ENCODE peak calls at places on chromosomes 2 and 18, in five cellular contexts. O, D, T, P and B are unnamed samples.

GRCh38 chr2:156156580-156156979 is 175.9 kb downstream of the NR4A2 start:
- DNase-seq in P (no peak), O (no peak), T (no peak), D (no peak), B (no peak)

GRCh38 chr2:185738679-185739472 is at the start of gene FSIP2:
- DNase-seq in O (peak; percentile 84), T (peak; percentile 87), D (no peak), P (peak; percentile 69), B (peak; percentile 84)

GRCh38 chr2:201116115-201116958 is at the start of gene CFLAR:
- DNase-seq in D (peak; percentile 80), P (peak; percentile 89), O (peak; percentile 94), T (peak; percentile 76), B (peak; percentile 83)

GRCh38 chr2:17303496-17303895 is 214.7 kb downstream of the RAD51AP2 start:
- DNase-seq in T (no peak), O (no peak), D (no peak), P (no peak), B (peak; percentile 39)

GRCh38 chr2:195543902-195544894 is 112.8 kb upstream of the SLC39A10 start:
- DNase-seq in P (no peak), T (no peak), O (no peak), D (no peak), B (peak; percentile 44)

GRCh38 chr2:28408764-28409599 is 16.3 kb downstream of the FOSL2 start:
- DNase-seq in D (peak; percentile 74), O (no peak), T (no peak), P (no peak), B (no peak)

GRCh38 chr2:65678779-65679394 is 246.5 kb upstream of the SPRED2 start:
- DNase-seq in D (no peak), P (no peak), O (no peak), T (no peak), B (peak; percentile 28)

GRCh38 chr18:41974661-41975286 is 19.7 kb downstream of the PIK3C3 start:
- DNase-seq in P (no peak), T (no peak), D (no peak), O (no peak), B (no peak)

GRCh38 chr2:196315388-196316049 is 144.1 kb upstream of the STK17B start:
- DNase-seq in T (no peak), D (no peak), P (no peak), O (no peak), B (peak; percentile 59)

GRCh38 chr2:172248381-172249173 is 145.9 kb upstream of the DLX2 start:
- DNase-seq in O (no peak), D (no peak), P (no peak), T (no peak), B (no peak)

GRCh38 chr2:166376873-166377272 is 1.1 kb upstream of the SCN9A start:
- DNase-seq in T (no peak), D (no peak), P (no peak), O (no peak), B (no peak)
- H3K4me3 ChIP-seq in T (no peak overlapping the region), D (no peak overlapping the region), P (no peak overlapping the region), O (no peak overlapping the region), B (no peak overlapping the region)

GRCh38 chr2:42051168-42052125 is 3.6 kb downstream of the PKDCC start:
- DNase-seq in T (no peak), D (no peak), P (no peak), O (no peak), B (no peak)

GRCh38 chr2:42048318-42049251 is 764 bp downstream of the PKDCC start:
- DNase-seq in P (no peak), D (no peak), T (no peak), O (no peak), B (peak; percentile 43)

GRCh38 chr2:42047488-42048317 is at the start of gene PKDCC:
- DNase-seq in T (peak; percentile 80), P (peak; percentile 90), O (peak; percentile 63), D (peak; percentile 17), B (peak; percentile 90)

GRCh38 chr2:42050350-42051167 is 2.7 kb downstream of the PKDCC start:
- DNase-seq in D (no peak), T (no peak), O (no peak), P (no peak), B (no peak)

DNA sequence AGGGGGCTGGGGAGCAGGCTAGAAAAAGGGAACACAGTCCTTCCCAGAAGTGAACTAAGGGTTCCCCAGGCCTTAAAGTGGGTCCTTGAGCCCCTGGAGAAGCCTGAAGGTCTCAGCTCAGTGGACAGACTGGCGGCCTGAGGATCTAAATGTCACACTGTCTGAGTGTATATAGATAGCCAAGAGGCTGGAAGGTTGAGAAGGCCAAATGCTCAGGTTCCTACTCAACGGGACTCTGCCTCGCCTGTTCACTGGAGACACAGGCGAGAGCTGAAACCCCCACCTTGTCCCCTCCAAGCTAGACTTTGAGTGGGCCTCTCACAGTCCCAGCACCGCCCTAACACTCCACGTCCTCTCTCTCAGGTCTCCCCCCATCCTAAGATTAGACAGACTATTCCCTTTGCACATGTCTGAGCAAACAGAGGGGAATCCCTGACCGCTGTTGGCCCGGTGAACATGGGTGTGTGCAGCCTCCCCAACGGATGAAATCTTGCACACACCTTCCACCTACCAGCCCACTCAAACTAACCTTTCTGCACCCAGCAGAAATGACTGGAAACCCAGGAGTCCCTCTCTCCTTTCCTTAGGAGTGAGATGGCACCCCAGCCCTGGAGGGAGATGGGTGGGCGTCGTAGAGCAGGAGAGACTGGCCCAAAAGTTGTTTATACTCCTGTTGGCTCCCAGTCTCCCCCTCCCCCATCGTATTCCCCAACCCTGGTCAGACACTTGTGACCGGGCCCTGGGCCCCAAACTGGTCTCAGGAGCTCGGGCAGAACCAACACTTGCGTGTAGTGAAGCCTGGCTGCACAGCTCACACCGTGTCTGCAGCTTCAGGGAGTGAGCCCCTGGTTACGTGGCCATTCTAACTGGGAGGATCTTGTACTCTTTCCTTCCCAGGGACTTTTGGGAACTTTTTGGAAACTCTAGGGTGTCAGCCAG is 1.9 kb downstream of the PKDCC start:
- DNase-seq in T (no peak), O (no peak), P (no peak), D (no peak), B (no peak)
- H3K4me3 ChIP-seq in T (peak overlapping the region; percentile 80), O (no peak overlapping the region), P (peak overlapping the region; percentile 97), D (no peak overlapping the region), B (peak overlapping the region; percentile 99)

GRCh38 chr2:5691659-5692529 is at the start of gene SOX11:
- DNase-seq in D (no peak), T (peak; percentile 62), P (no peak), O (no peak), B (peak; percentile 99)
- H3K4me3 ChIP-seq in D (no peak within 1 kb of the TSS), T (peak within 1 kb of the TSS; percentile 24), P (peak within 1 kb of the TSS; percentile 57), O (no peak within 1 kb of the TSS), B (no peak within 1 kb of the TSS)

GRCh38 chr2:136051725-136052048 is 66.3 kb upstream of the DARS1 start:
- DNase-seq in D (no peak), O (peak; percentile 42), P (no peak), T (no peak), B (no peak)
- H3K4me3 ChIP-seq in D (no peak overlapping the region), O (no peak overlapping the region), P (no peak overlapping the region), T (no peak overlapping the region), B (no peak overlapping the region)

GRCh38 chr2:30234180-30234971 is 3.0 kb downstream of the LBH start:
- DNase-seq in P (peak; percentile 76), D (no peak), T (peak; percentile 38), O (peak; percentile 17), B (peak; percentile 84)
- H3K4me3 ChIP-seq in P (peak overlapping the region; percentile 98), D (peak overlapping the region; percentile 94), T (no peak overlapping the region), O (no peak overlapping the region), B (peak overlapping the region; percentile 84)

DNA sequence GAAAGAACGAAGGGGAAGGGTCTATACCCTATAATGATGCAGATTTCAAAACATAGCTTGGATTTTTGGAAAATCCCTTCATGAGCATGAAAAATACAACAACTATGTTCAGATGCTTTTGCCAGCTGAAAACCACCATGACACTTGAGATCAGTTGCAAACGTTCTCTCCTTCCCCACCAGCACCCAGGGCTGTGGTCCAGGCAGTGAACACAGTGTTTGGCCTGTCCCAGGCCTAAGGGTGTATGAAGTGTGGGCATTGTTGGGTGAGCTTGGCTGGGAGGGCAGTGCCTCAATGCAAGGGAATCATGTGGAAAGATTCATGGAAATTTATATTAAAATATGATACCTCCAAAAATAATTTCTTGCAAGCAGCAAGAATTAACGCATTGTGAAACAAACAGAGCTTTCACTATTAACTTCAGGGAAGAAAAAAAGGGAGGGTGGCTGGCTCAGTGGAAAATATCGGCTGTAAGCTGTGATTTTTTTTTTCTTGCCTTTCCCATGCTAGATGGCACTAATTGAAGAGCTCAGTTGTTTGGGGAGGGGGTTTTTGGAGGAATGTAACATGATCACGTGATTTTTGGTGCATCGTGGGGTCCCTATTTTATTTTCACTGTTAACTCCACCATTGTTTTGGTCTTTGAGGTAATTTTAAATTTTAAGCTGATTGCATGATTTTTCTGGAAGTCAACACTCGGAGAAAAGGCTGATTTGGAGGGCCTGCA is 52.0 kb downstream of the CDC42EP3 start:
- DNase-seq in T (no peak), D (no peak), P (no peak), O (no peak), B (no peak)
- H3K4me3 ChIP-seq in T (no peak overlapping the region), D (no peak overlapping the region), P (no peak overlapping the region), O (no peak overlapping the region), B (no peak overlapping the region)

DNA sequence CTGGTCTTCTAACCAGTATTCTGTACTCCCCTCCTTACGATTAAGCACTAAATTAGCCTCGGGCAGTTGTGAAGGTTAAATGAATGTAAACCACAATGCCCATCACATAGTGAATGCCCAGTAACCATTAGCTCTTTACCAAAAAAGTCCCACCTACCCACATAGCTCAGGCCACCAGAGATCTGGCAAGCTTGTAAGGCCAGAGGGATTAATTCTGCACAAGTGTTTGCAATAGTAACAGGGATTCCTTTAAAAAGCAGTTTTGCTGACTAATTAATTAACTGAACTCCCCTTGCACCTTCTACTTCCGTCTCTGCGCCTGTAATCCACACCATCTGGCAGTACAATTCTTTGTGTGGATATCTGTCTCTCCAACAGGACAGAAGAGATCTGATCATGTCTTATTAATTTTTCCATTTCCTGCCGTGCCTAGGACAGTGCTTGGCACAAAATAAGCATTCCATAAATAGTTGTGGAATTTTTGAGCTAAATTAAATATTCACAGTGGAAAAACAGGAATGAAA is 36.2 kb upstream of the IGFBP2 start:
- DNase-seq in T (no peak), O (no peak), P (no peak), D (no peak), B (peak; percentile 33)
- H3K4me3 ChIP-seq in T (no peak overlapping the region), O (no peak overlapping the region), P (no peak overlapping the region), D (no peak overlapping the region), B (no peak overlapping the region)

GRCh38 chr2:132668986-132669853 is 785 bp downstream of the LYPD1 start:
- DNase-seq in T (no peak), O (no peak), D (no peak), P (no peak), B (no peak)
- H3K4me3 ChIP-seq in T (no peak overlapping the region), O (no peak overlapping the region), D (no peak overlapping the region), P (peak overlapping the region; percentile 67), B (peak overlapping the region; percentile 81)

DNA sequence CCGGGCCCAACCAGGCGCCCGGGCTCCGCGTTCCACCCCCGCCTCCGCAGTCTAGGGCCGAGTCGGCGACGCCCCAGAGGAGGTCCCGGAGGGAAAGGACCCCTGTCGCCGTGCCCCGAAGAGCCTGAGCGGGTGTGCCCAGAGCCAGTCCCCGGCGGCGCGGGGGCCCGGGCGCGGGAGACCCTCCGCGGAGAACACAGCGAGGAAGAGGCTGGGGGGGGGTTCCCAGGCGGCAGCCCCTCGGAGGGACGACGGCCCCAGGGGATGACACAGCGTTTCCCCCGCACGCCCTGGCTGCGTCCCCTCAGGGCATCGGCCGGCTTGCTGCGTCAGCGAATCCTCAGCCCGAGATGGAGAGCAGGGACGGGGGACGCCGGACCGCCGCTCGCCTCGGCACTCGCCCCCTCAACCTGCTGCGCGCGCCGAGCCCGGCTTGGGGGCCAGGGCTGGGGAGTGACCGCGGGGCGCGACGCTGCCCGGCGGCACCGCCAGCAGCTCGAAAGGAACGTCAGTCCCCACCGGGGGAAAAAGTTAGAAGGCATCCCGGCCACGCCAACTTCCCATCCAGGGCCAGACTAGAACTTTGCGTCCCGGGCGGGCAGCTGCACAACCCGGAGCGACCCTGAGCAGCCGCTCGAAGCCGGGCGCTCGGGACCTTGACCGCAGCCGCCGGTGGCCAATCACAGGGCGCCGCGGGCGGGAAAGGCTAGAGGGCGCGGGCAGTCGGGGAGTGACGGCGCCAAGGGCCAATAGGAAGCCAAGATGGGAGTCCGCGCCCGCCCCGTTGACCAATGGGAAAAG is 661 bp downstream of the SFXN5 start:
- DNase-seq in P (peak; percentile 98), D (peak; percentile 87), O (peak; percentile 97), T (peak; percentile 99), B (peak; percentile 98)
- H3K4me3 ChIP-seq in P (peak overlapping the region; percentile 98), D (peak overlapping the region; percentile 99), O (peak overlapping the region; percentile 67), T (peak overlapping the region; percentile 77), B (peak overlapping the region; percentile 87)